ENCODE peak calls at places on chromosomes 11 and 22, in four cellular contexts. One of them, this sample, is unnamed.

GRCh38 chr11:2927851-2928604 is 1.2 kb downstream of the PHLDA2 start:
- DNase-seq in iris pigment epithelial cell: peak; percentile 57
- DNase-seq in activated T-cell treated with anti-CD3 and anti-CD28 coated beads for 1 hour: no peak
- DNase-seq in ovary: no peak
- DNase-seq in this sample: no peak

GRCh38 chr22:22408731-22409696 is 99.5 kb downstream of the ZNF280B start:
- DNase-seq in ovary: peak; percentile 29
- DNase-seq in iris pigment epithelial cell: peak; percentile 17
- DNase-seq in activated T-cell treated with anti-CD3 and anti-CD28 coated beads for 1 hour: no peak
- DNase-seq in this sample: no peak

GRCh38 chr11:45900916-45901617 is 6.0 kb downstream of the FREY1 start:
- DNase-seq in ovary: peak; percentile 43
- DNase-seq in iris pigment epithelial cell: no peak
- DNase-seq in activated T-cell treated with anti-CD3 and anti-CD28 coated beads for 1 hour: no peak
- DNase-seq in this sample: no peak

GRCh38 chr11:18313985-18314763 is 7.8 kb downstream of the HPS5 start:
- DNase-seq in iris pigment epithelial cell: peak; percentile 89
- DNase-seq in activated T-cell treated with anti-CD3 and anti-CD28 coated beads for 1 hour: no peak
- DNase-seq in ovary: peak; percentile 29
- DNase-seq in this sample: no peak

GRCh38 chr11:47216141-47216798 is 1.5 kb downstream of the DDB2 start:
- DNase-seq in iris pigment epithelial cell: peak; percentile 86
- DNase-seq in ovary: peak; percentile 36
- DNase-seq in activated T-cell treated with anti-CD3 and anti-CD28 coated beads for 1 hour: peak; percentile 33
- DNase-seq in this sample: peak; percentile 72

GRCh38 chr11:61718046-61718531 is 34.3 kb upstream of the MYRF start:
- DNase-seq in iris pigment epithelial cell: no peak
- DNase-seq in activated T-cell treated with anti-CD3 and anti-CD28 coated beads for 1 hour: no peak
- DNase-seq in ovary: no peak
- DNase-seq in this sample: no peak

GRCh38 chr11:61841636-61842332 is 13.7 kb downstream of the FADS2 start:
- DNase-seq in iris pigment epithelial cell: no peak
- DNase-seq in ovary: no peak
- DNase-seq in activated T-cell treated with anti-CD3 and anti-CD28 coated beads for 1 hour: no peak
- DNase-seq in this sample: no peak

GRCh38 chr11:69636512-69636866 is 4.5 kb upstream of the CCND1 start:
- DNase-seq in activated T-cell treated with anti-CD3 and anti-CD28 coated beads for 1 hour: no peak
- DNase-seq in ovary: peak; percentile 25
- DNase-seq in iris pigment epithelial cell: peak; percentile 96
- DNase-seq in this sample: no peak